ENCODE peak calls at places on chromosomes 1 and 21, in seven cellular contexts. M, F, O, H, I, Y and T are unnamed samples.

GRCh38 chr1:15885269-15885668 is 37.8 kb downstream of the SPEN start:
- DNase-seq in M (no peak), F (no peak), O (no peak), H (no peak), I (no peak), Y (no peak), T (no peak)

GRCh38 chr1:6385673-6386191 is 7.8 kb downstream of the ACOT7 start:
- DNase-seq in M (no peak), F (peak), O (no peak), H (no peak), I (no peak), Y (peak), T (peak)

GRCh38 chr1:230821346-230821745 is 47.0 kb downstream of the C1orf198 start:
- DNase-seq in M (no peak), F (no peak), O (no peak), H (no peak), I (no peak), Y (no peak), T (no peak)

GRCh38 chr1:86965012-86965826 is 50.8 kb downstream of the HS2ST1 start:
- DNase-seq in M (peak), F (no peak), O (no peak), H (peak), I (no peak), Y (peak), T (no peak)

GRCh38 chr1:231553320-231553719 is 24.9 kb downstream of the TSNAX start:
- DNase-seq in M (no peak), F (no peak), O (no peak), H (no peak), I (no peak), Y (no peak), T (no peak)

GRCh38 chr1:158496379-158496778 is 24.4 kb downstream of the OR10R2 start:
- DNase-seq in M (peak), F (no peak), O (no peak), H (no peak), I (no peak), Y (no peak), T (no peak)

GRCh38 chr1:67687649-67688048 is 2.6 kb downstream of the GADD45A start:
- DNase-seq in M (no peak), F (no peak), O (no peak), H (no peak), I (no peak), Y (no peak), T (no peak)

GRCh38 chr21:33902349-33902748 is 13.3 kb downstream of the ATP5PO start:
- DNase-seq in M (no peak), F (no peak), O (no peak), H (no peak), I (no peak), Y (no peak), T (no peak)

GRCh38 chr1:31954607-31955283 is 16.6 kb upstream of the PTP4A2 start:
- DNase-seq in M (no peak), F (peak), O (no peak), H (no peak), I (peak), Y (peak), T (no peak)

GRCh38 chr1:161222175-161223019 is 1.0 kb downstream of the APOA2 start:
- DNase-seq in M (no peak), F (no peak), O (no peak), H (no peak), I (no peak), Y (no peak), T (no peak)

GRCh38 chr1:48869116-48869893 is 92.6 kb upstream of the BEND5 start:
- DNase-seq in M (no peak), F (no peak), O (no peak), H (no peak), I (no peak), Y (peak), T (no peak)

GRCh38 chr1:169491845-169492281 is 6.1 kb upstream of the SLC19A2 start:
- DNase-seq in M (no peak), F (no peak), O (no peak), H (no peak), I (no peak), Y (no peak), T (no peak)

GRCh38 chr1:172746091-172746949 is 87.4 kb downstream of the FASLG start:
- DNase-seq in M (peak), F (no peak), O (no peak), H (peak), I (no peak), Y (peak), T (no peak)

GRCh38 chr1:214438059-214438458 is 113.3 kb downstream of the PTPN14 start:
- DNase-seq in M (no peak), F (no peak), O (peak), H (no peak), I (no peak), Y (no peak), T (no peak)

GRCh38 chr1:46003315-46003714 is 129.1 kb downstream of the PIK3R3 start:
- DNase-seq in M (no peak), F (peak), O (no peak), H (no peak), I (no peak), Y (no peak), T (no peak)

GRCh38 chr1:24970926-24971530 is 41.0 kb upstream of the RUNX3 start:
- DNase-seq in M (no peak), F (no peak), O (no peak), H (no peak), I (no peak), Y (no peak), T (no peak)

GRCh38 chr1:9388628-9389184 is 96.0 kb downstream of the SPSB1 start:
- DNase-seq in M (no peak), F (no peak), O (no peak), H (no peak), I (no peak), Y (peak), T (no peak)

GRCh38 chr21:39647476-39647875 is 34.7 kb downstream of the B3GALT5 start:
- DNase-seq in M (no peak), F (no peak), O (no peak), H (no peak), I (no peak), Y (no peak), T (no peak)

GRCh38 chr1:178060789-178061556 is 32.9 kb upstream of the RASAL2 start:
- DNase-seq in M (no peak), F (no peak), O (no peak), H (no peak), I (no peak), Y (peak), T (no peak)

GRCh38 chr1:228378453-228379164 is 28.0 kb downstream of the TRIM11 start:
- DNase-seq in M (peak), F (peak), O (peak), H (no peak), I (no peak), Y (peak), T (peak)

GRCh38 chr21:35829014-35829525 is 231.3 kb downstream of the SETD4 start:
- DNase-seq in M (no peak), F (no peak), O (no peak), H (no peak), I (no peak), Y (no peak), T (no peak)

GRCh38 chr1:204511366-204511765 is 4.8 kb upstream of the MDM4 start:
- DNase-seq in M (peak), F (no peak), O (no peak), H (no peak), I (no peak), Y (no peak), T (no peak)

GRCh38 chr1:84961316-84961715 is 35.6 kb downstream of the MCOLN2 start:
- DNase-seq in M (no peak), F (no peak), O (no peak), H (no peak), I (no peak), Y (no peak), T (no peak)

GRCh38 chr1:46394872-46395465 is 852 bp downstream of the FAAH start:
- DNase-seq in M (no peak), F (no peak), O (no peak), H (no peak), I (no peak), Y (no peak), T (no peak)

GRCh38 chr1:2233997-2234761 is 6.1 kb downstream of the SKI start:
- DNase-seq in M (no peak), F (peak), O (no peak), H (peak), I (peak), Y (peak), T (no peak)

GRCh38 chr1:24949331-24949881 is 19.3 kb upstream of the RUNX3 start:
- DNase-seq in M (no peak), F (no peak), O (no peak), H (no peak), I (no peak), Y (peak), T (no peak)

GRCh38 chr1:230772457-230773395 is 25.5 kb downstream of the CAPN9 start:
- DNase-seq in M (peak), F (no peak), O (peak), H (no peak), I (no peak), Y (peak), T (no peak)

GRCh38 chr1:55321947-55322346 is 106.8 kb upstream of the USP24 start:
- DNase-seq in M (no peak), F (no peak), O (no peak), H (no peak), I (no peak), Y (no peak), T (no peak)

GRCh38 chr1:57279909-57280666 is 143.8 kb downstream of the DAB1 start:
- DNase-seq in M (no peak), F (no peak), O (no peak), H (no peak), I (no peak), Y (peak), T (no peak)

GRCh38 chr1:174931214-174931613 is 68.5 kb upstream of the CACYBP start:
- DNase-seq in M (no peak), F (no peak), O (no peak), H (no peak), I (no peak), Y (no peak), T (no peak)

GRCh38 chr1:240608707-240609106 is 3.2 kb downstream of the GREM2 start:
- DNase-seq in M (peak), F (no peak), O (no peak), H (no peak), I (no peak), Y (no peak), T (no peak)

GRCh38 chr21:28781602-28782274 is 210.9 kb downstream of the LTN1 start:
- DNase-seq in M (peak), F (no peak), O (no peak), H (no peak), I (no peak), Y (peak), T (no peak)